ENCODE peak calls at places on chromosomes 7 and 10, in ten cellular contexts. Y, I, K, U, P, M, Z, R, X and V are unnamed samples.
A peak's percentile ranks its signal among the peaks of the same experiment; 100 is the strongest.

GRCh38 chr10:74150151-74151056 is at the start of gene AP3M1:
- DNase-seq in P (peak; percentile 90), I (peak; percentile 84), X (peak; percentile 82), Y (peak; percentile 81), R (no peak), K (peak; percentile 94), Z (no peak), U (peak; percentile 84), M (peak; percentile 84), V (peak; percentile 90)

GRCh38 chr7:69738396-69738889 is 140.2 kb downstream of the AUTS2 start:
- DNase-seq in Z (no peak), Y (no peak), U (no peak), I (no peak), P (no peak), R (peak; percentile 11), K (peak; percentile 72), M (no peak), X (no peak), V (no peak)

GRCh38 chr10:13416760-13417159 is 68.7 kb upstream of the SEPHS1 start:
- DNase-seq in P (no peak), X (no peak), Y (no peak), R (no peak), I (no peak), U (no peak), Z (no peak), M (no peak), K (no peak), V (no peak)

GRCh38 chr7:111736475-111736874 is 174.2 kb upstream of the IMMP2L start:
- DNase-seq in K (no peak), Z (no peak), Y (no peak), X (peak; percentile 34), U (no peak), I (no peak), R (no peak), M (no peak), P (no peak), V (no peak)

GRCh38 chr7:23383225-23383624 is 84.1 kb downstream of the MALSU1 start:
- DNase-seq in M (no peak), Y (no peak), Z (no peak), P (no peak), X (no peak), K (no peak), R (no peak), I (peak; percentile 11), U (no peak), V (no peak)

GRCh38 chr7:156778668-156779067 is 114.3 kb downstream of the LMBR1 start:
- DNase-seq in M (no peak), R (no peak), P (no peak), X (peak; percentile 5), K (no peak), Z (no peak), U (no peak), Y (no peak), I (no peak), V (no peak)

GRCh38 chr10:115772606-115773005 is 500.4 kb downstream of the GFRA1 start:
- DNase-seq in X (no peak), K (no peak), U (peak; percentile 50), P (no peak), R (peak; percentile 2), M (no peak), I (peak; percentile 52), Z (no peak), Y (no peak), V (no peak)

GRCh38 chr7:79506481-79506880 is 53.0 kb upstream of the MAGI2 start:
- DNase-seq in K (no peak), U (no peak), I (no peak), M (no peak), R (peak; percentile 73), X (no peak), P (no peak), Y (no peak), Z (peak; percentile 66), V (no peak)

GRCh38 chr10:75272896-75273295 is 37.1 kb upstream of the COMTD1 start:
- DNase-seq in R (no peak), Z (peak; percentile 12), X (no peak), M (no peak), I (no peak), K (no peak), U (peak; percentile 62), Y (no peak), P (no peak), V (no peak)

GRCh38 chr7:128353610-128354009 is 7.9 kb downstream of the PRRT4 start:
- DNase-seq in M (no peak), X (no peak), P (no peak), K (no peak), R (no peak), I (no peak), Z (no peak), U (no peak), Y (no peak), V (no peak)

GRCh38 chr10:108424656-108425055 is 1260.2 kb upstream of the SORCS1 start:
- DNase-seq in M (no peak), U (no peak), P (no peak), X (no peak), K (no peak), Y (no peak), Z (no peak), R (peak; percentile 64), I (peak; percentile 19), V (no peak)

GRCh38 chr7:136386876-136387275 is 409.7 kb upstream of the MTPN start:
- DNase-seq in U (no peak), P (no peak), I (no peak), Y (no peak), M (no peak), X (no peak), Z (no peak), K (no peak), R (no peak), V (no peak)

GRCh38 chr7:24587853-24588252 is 14.6 kb downstream of the PALS2 start:
- DNase-seq in U (no peak), Z (peak; percentile 46), M (no peak), X (peak; percentile 8), I (no peak), P (no peak), Y (peak; percentile 67), K (peak; percentile 71), R (no peak), V (no peak)

GRCh38 chr7:126569402-126569801 is 683.3 kb downstream of the GRM8 start:
- DNase-seq in M (no peak), I (peak; percentile 21), P (no peak), U (no peak), X (no peak), Z (no peak), R (no peak), Y (no peak), K (no peak), V (no peak)

GRCh38 chr10:125782661-125783060 is 7.0 kb upstream of the MMP21 start:
- DNase-seq in Y (no peak), P (no peak), M (no peak), U (no peak), I (no peak), Z (no peak), R (no peak), K (no peak), X (no peak), V (no peak)

GRCh38 chr7:150335101-150335773 is 6.2 kb downstream of the RARRES2 start:
- DNase-seq in Y (no peak), P (no peak), U (no peak), R (peak; percentile 90), K (no peak), I (no peak), X (no peak), M (no peak), Z (no peak), V (no peak)
- H3K4me1 ChIP-seq in Y (peaks cover 4% of the 10 kb centered on the region), P (peaks cover 19% of the 10 kb centered on the region), U (peaks cover 42% of the 10 kb centered on the region), R (peaks cover under 1% of the 10 kb centered on the region), K (no peaks in the 10 kb centered on the region), I (peaks cover 3% of the 10 kb centered on the region), X (no peaks in the 10 kb centered on the region), M (peaks cover 33% of the 10 kb centered on the region), Z (peaks cover 16% of the 10 kb centered on the region), V (peaks cover 6% of the 10 kb centered on the region)

DNA sequence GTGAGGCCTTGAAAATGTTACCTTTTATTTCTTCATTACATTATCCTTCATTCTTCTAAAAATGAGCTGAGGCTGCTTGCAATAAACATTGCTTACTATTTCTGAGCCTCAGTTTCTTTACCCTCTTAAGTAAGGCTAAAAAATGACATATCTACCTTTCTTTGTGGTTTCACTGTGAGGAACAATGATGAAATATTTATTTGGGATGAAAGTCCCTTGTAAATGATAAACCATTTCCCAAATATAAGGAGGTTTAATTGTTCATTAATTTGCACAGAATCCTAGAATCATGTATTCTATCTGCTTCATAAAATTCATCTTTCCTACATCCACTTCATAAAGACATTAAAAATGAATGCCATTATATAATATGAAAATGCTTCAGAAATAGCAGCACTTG is 27.9 kb downstream of the ZC3HAV1 start:
- DNase-seq in K (no peak), M (no peak), Z (no peak), X (no peak), P (no peak), R (no peak), U (no peak), I (no peak), Y (no peak), V (no peak)
- H3K27ac ChIP-seq in K (no peak overlapping the region), M (no peak overlapping the region), Z (no peak overlapping the region), X (no peak overlapping the region), P (no peak overlapping the region), R (no peak overlapping the region), U (no peak overlapping the region), I (no peak overlapping the region), Y (no peak overlapping the region), V (no peak overlapping the region)

DNA sequence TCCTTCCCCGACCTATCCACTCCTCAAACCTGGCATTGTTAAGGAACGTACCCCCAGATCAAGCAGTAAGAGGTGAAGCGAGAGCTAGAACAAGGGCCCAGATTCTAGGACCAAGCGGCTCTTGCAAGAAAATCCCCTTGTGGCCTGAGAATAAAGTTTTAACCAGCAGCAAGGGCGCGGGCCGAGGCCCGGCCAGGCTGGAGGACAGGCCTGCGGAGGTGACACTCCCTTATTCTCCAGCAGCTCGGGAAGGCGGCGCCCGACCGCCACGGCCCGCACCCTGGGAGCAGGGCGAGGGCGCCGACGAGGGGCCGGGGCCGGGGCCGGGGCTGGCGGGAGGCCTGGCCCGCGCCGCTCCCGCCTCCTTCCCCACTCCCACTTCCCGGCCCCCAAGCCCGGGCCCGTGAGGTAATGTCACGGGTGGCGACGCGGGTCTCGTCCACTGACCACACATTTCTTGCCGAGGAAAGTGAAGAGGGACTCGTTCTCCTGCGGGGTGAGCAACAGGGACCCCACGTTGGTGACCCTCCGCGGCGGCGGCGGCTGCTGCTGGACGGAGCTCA is 551 bp downstream of the WASL start:
- DNase-seq in P (peak; percentile 69), Z (no peak), M (peak; percentile 59), I (peak; percentile 41), K (peak; percentile 62), U (peak; percentile 45), X (peak; percentile 56), R (peak; percentile 45), Y (peak; percentile 22), V (peak; percentile 78)
- TF ChIP-seq CTCF in P (no peak), Z (no peak), M (no peak), I (peak; percentile 16), K (no peak), U (peak; percentile 14), X (no peak), R (no peak), Y (no peak), V (no peak)

GRCh38 chr10:119299531-119299930 is 92.2 kb downstream of the GRK5 start:
- DNase-seq in P (no peak), X (no peak), Z (no peak), R (peak; percentile 35), M (no peak), K (peak; percentile 67), U (no peak), I (no peak), Y (no peak), V (no peak)
- H3K4me1 ChIP-seq in P (peaks cover 32% of the 10 kb centered on the region), X (peaks cover 14% of the 10 kb centered on the region), Z (peaks cover 50% of the 10 kb centered on the region), R (peaks cover 27% of the 10 kb centered on the region), M (peaks cover 14% of the 10 kb centered on the region), K (peaks cover 51% of the 10 kb centered on the region), U (no peaks in the 10 kb centered on the region), I (peaks cover 11% of the 10 kb centered on the region), Y (peaks cover 44% of the 10 kb centered on the region), V (peaks cover 28% of the 10 kb centered on the region)